ENCODE peak calls at places on chromosomes 7 and 10, in five cellular contexts. A is AG04450, I is spleen, T is psoas muscle, U is stomach. X is an unnamed sample.

GRCh38 chr10:70649526-70649925 is 22.8 kb upstream of the ADAMTS14 start:
- DNase-seq in I (no peak), U (no peak), A (no peak), T (no peak), X (peak)

GRCh38 chr10:130422366-130423324 is 286.5 kb downstream of the GLRX3 start:
- DNase-seq in U (no peak), I (no peak), T (no peak), A (no peak), X (no peak)

GRCh38 chr7:66099551-66100407 is 14.9 kb upstream of the CRCP start:
- DNase-seq in T (peak), A (peak), I (peak), U (peak), X (peak)

GRCh38 chr10:123527122-123527521 is 139.0 kb upstream of the GPR26 start:
- DNase-seq in I (no peak), U (no peak), A (no peak), T (no peak), X (no peak)

GRCh38 chr7:103710247-103710646 is 264.2 kb upstream of the SLC26A5 start:
- DNase-seq in T (no peak), I (no peak), U (no peak), A (no peak), X (no peak)

GRCh38 chr7:15753834-15754600 is 67.5 kb upstream of the MEOX2 start:
- DNase-seq in U (no peak), T (no peak), I (no peak), A (no peak), X (no peak)

GRCh38 chr7:87982163-87982562 is 48.1 kb downstream of the ADAM22 start:
- DNase-seq in U (no peak), A (no peak), I (no peak), T (no peak), X (no peak)

GRCh38 chr7:27157717-27158431 is 1.4 kb upstream of the HOXA7 start:
- DNase-seq in U (peak), A (no peak), I (no peak), T (peak), X (no peak)

GRCh38 chr10:14396441-14397048 is 65.8 kb upstream of the FRMD4A start:
- DNase-seq in T (no peak), A (peak), U (no peak), I (no peak), X (no peak)

DNA sequence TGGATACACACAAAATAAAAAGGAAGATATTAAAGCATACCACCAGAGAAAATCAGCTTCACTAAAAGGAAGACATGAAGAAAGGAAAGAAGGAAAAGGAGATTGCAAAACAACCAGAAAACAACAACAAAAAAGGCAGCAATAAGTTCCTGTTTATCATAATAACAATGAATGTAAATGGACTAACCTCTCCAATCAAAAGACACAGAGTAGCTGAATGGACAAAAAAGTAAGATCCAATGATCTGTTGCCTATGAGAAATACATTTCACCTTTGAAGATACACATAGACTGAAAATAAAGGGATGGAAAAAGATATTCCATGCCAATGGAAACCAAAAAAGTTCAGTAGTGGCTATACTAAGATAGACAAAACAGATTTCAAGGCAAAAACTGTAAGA is 30.3 kb upstream of the FAM171A1 start:
- DNase-seq in A (no peak), T (no peak), I (no peak), U (no peak), X (no peak)
- TF ChIP-seq CTCF in A (no peak), T (no peak), I (no peak), U (no peak), X (no peak)

DNA sequence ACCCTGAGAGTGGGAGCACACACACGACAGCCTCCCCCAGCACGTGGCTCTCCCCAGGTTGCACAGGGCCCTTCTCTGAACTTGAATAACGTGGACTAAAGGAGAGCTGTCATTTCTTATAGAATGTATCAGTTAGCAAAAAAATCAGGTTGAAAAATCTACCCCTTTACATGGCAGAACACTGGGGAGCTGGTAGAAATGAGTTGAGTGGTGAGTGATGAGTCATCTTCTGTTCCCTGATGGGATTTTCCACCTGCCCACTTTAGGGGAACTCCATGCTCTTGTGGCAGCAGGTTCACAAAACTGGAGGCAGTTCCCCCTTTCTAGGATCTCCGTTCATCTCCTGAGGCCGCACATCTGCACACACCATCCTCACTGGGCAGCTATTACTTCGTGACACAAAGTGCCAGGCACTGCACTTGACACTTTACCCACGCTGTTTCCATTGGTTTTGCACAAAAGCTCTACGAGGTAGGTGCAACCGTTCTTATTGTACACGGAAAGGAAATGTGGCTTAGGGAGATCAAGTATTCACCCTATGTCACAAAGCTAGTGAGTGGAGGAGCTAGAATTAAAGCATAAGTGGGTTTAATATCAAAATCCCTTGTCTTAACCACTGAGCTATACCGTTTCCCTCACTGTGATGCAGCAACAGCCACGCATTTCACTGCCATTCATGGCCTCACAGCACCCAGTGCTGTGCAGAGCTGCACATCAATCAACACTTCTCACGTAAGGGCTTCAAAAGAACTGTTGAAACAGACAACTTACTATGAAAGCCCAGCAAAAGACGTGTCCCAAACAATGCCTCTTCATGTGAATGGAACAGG is 80.2 kb downstream of the RNF216 start:
- DNase-seq in I (no peak), A (no peak), T (no peak), U (no peak), X (no peak)
- H3K27ac ChIP-seq in I (no peak), A (no peak), T (no peak), U (peak), X (no peak)

GRCh38 chr10:59675812-59676211 is 33.8 kb downstream of the SLC16A9 start:
- DNase-seq in A (no peak), I (no peak), T (no peak), U (peak), X (no peak)
- TF ChIP-seq CTCF in A (no peak), I (no peak), T (no peak), U (no peak), X (no peak)

DNA sequence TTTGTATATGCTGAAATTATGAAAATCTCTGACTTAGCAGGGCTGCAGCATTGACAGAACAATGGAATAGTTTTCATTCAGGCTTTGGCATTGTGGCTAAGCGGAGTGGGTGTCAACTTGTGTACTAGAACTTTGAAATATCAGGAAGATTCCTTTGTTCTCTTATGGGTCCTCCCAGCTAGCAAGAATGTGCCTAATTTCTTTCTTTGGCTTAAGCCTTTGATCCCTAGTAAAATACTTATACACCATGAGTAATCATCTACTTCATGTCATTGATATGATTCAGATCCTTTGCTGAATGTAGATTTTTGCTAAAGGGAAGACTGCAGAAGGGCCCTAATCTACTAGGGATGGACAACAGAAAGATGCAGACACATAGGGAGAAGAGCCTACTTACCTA is 6.2 kb downstream of the AVL9 start:
- DNase-seq in I (no peak), A (no peak), U (no peak), T (no peak), X (peak)
- H3K27ac ChIP-seq in I (no peak), A (no peak), U (no peak), T (peak), X (no peak)

DNA sequence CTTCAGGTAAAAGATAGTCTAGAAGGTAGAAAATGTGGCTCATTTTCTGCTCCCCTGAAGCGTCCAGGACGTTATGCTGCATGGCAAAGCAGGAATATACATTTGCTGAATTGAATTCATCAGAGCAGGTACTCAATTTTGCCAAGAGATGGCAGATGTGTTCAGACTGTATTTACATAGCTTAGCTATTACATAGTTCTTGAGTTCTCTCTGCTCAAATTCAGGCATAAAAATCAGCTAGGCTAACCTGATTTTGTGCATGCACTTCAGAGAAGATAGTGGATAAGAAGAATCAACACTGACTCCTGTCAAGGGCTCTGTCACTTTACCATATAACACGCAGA is 209.2 kb upstream of the FAM3C start:
- DNase-seq in A (no peak), I (no peak), U (no peak), T (no peak), X (peak)
- TF ChIP-seq CTCF in A (peak), I (no peak), U (peak), T (no peak), X (peak)

DNA sequence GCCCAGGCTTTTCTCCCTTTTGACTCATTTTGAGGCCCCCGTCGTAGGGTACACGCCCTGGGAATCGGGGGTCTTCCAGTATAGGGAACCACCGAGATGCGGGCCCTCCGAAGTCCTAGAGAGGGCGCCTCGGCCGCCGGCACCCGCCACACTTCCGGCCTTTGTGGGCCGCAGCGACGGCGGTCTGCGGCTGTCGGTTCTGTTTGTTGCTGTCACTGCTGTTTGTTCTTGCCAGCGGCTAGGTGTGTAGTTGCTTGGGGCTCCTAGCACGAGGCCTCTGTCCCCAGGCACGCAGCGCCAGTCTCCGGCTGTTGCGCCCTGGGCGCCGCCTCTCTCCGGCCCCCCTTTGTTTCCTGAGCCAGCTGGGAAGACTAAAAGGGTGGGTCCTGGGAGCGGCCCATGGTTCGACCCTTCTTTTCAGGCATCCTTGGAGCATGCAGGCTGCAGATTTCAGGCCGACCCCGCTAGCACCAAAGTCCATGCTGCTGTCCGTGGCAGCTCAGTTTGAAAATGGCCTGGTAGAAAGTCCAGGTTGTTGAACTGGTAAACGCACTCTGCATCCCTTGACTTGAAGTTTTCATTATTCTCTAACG is 17.8 kb upstream of the ZKSCAN1 start:
- DNase-seq in T (peak), I (peak), U (peak), A (no peak), X (no peak)
- H3K27ac ChIP-seq in T (peak), I (peak), U (peak), A (no peak), X (no peak)

X was measured in RWPE1.